ENCODE peak calls at places on chromosome 6, in ten cellular contexts. G, B, I, Z, N, P, M, H, D and R are unnamed samples.
A peak's percentile ranks its signal among the peaks of the same experiment; 100 is the strongest.

GRCh38 chr6:17591292-17591691 is 8.8 kb upstream of the FAM8A1 start:
- DNase-seq in G (no peak), B (no peak), I (no peak), Z (no peak), N (peak; percentile 3), P (no peak), M (no peak), H (no peak), D (no peak), R (no peak)

GRCh38 chr6:158991017-158991723 is 8.8 kb downstream of the RSPH3 start:
- DNase-seq in G (peak; percentile 61), B (no peak), I (no peak), Z (no peak), N (no peak), P (no peak), M (no peak), H (no peak), D (no peak), R (no peak)

GRCh38 chr6:16179063-16179462 is 50.2 kb downstream of the MYLIP start:
- DNase-seq in G (no peak), B (no peak), I (no peak), Z (no peak), N (no peak), P (no peak), M (no peak), H (no peak), D (no peak), R (no peak)

GRCh38 chr6:41332241-41332640 is 3.2 kb upstream of the NCR2 start:
- DNase-seq in G (no peak), B (no peak), I (no peak), Z (no peak), N (no peak), P (no peak), M (no peak), H (no peak), D (no peak), R (no peak)

GRCh38 chr6:109523478-109523877 is 40.5 kb upstream of the ZBTB24 start:
- DNase-seq in G (no peak), B (peak; percentile 58), I (no peak), Z (no peak), N (peak; percentile 90), P (no peak), M (no peak), H (no peak), D (peak; percentile 44), R (peak; percentile 82)

GRCh38 chr6:54598787-54599309 is 247.7 kb upstream of the FAM83B start:
- DNase-seq in G (no peak), B (peak; percentile 32), I (no peak), Z (no peak), N (peak; percentile 23), P (no peak), M (no peak), H (no peak), D (no peak), R (peak; percentile 69)

GRCh38 chr6:161152904-161153662 is 120.8 kb downstream of the AGPAT4 start:
- DNase-seq in G (no peak), B (no peak), I (no peak), Z (no peak), N (peak; percentile 15), P (no peak), M (peak; percentile 63), H (no peak), D (no peak), R (no peak)

GRCh38 chr6:157246048-157246630 is 77.2 kb downstream of the TMEM242 start:
- DNase-seq in G (no peak), B (peak; percentile 64), I (peak; percentile 42), Z (no peak), N (peak; percentile 47), P (no peak), M (no peak), H (no peak), D (no peak), R (peak; percentile 16)

GRCh38 chr6:34237316-34237721 is 646 bp downstream of the HMGA1 start:
- DNase-seq in G (no peak), B (no peak), I (no peak), Z (peak; percentile 21), N (no peak), P (peak; percentile 57), M (peak; percentile 83), H (no peak), D (no peak), R (peak; percentile 61)

GRCh38 chr6:21997414-21998037 is 299.3 kb downstream of the PRL start:
- DNase-seq in G (no peak), B (no peak), I (no peak), Z (no peak), N (no peak), P (no peak), M (no peak), H (no peak), D (no peak), R (no peak)

GRCh38 chr6:7087491-7087979 is 20.2 kb upstream of the RREB1 start:
- DNase-seq in G (no peak), B (no peak), I (no peak), Z (no peak), N (no peak), P (no peak), M (no peak), H (no peak), D (no peak), R (no peak)

GRCh38 chr6:102114402-102114801 is 720.9 kb downstream of the GRIK2 start:
- DNase-seq in G (peak; percentile 61), B (no peak), I (peak; percentile 24), Z (no peak), N (no peak), P (peak; percentile 29), M (no peak), H (no peak), D (no peak), R (no peak)

GRCh38 chr6:2999005-2999620 is 581 bp upstream of the NQO2 start:
- DNase-seq in G (no peak), B (peak; percentile 73), I (peak; percentile 58), Z (no peak), N (peak; percentile 84), P (no peak), M (no peak), H (peak; percentile 62), D (peak; percentile 79), R (peak; percentile 94)

GRCh38 chr6:57216235-57217101 is 5.6 kb downstream of the RAB23 start:
- DNase-seq in G (no peak), B (no peak), I (no peak), Z (no peak), N (peak; percentile 52), P (no peak), M (no peak), H (no peak), D (no peak), R (no peak)

GRCh38 chr6:98498891-98499290 is 335.5 kb upstream of the POU3F2 start:
- DNase-seq in G (no peak), B (no peak), I (no peak), Z (no peak), N (no peak), P (no peak), M (no peak), H (no peak), D (no peak), R (no peak)

GRCh38 chr6:81820979-81821378 is 68.5 kb upstream of the TENT5A start:
- DNase-seq in G (no peak), B (no peak), I (no peak), Z (no peak), N (no peak), P (no peak), M (no peak), H (no peak), D (no peak), R (no peak)

GRCh38 chr6:81818778-81819491 is 66.5 kb upstream of the TENT5A start:
- DNase-seq in G (no peak), B (no peak), I (no peak), Z (no peak), N (peak; percentile 16), P (no peak), M (no peak), H (no peak), D (no peak), R (peak; percentile 62)

GRCh38 chr6:81821449-81821848 is 69.0 kb upstream of the TENT5A start:
- DNase-seq in G (no peak), B (no peak), I (no peak), Z (no peak), N (no peak), P (no peak), M (no peak), H (no peak), D (no peak), R (no peak)

GRCh38 chr6:81820422-81820821 is 67.9 kb upstream of the TENT5A start:
- DNase-seq in G (no peak), B (no peak), I (no peak), Z (no peak), N (no peak), P (no peak), M (no peak), H (no peak), D (no peak), R (no peak)

DNA sequence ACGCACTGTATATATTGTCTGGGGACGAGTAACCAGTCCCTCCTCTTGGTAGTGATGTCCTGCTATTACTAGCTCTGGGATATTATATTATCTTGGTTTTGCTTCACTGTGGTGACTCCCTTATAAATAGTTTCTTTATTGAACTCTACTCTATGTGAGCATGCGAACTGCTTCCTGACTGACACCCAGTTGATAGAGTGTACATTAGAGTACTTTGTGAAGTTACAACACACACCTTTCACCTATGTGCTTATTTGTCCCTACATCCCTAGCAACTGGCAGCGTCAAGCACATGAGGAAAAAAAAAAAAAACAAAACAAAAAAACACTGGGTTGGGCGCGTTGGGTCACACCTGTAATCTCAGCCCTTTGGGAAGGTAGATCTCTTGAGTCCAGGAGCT is 67.3 kb upstream of the TENT5A start:
- DNase-seq in G (no peak), B (no peak), I (no peak), Z (no peak), N (no peak), P (no peak), M (no peak), H (no peak), D (no peak), R (no peak)
- TF ChIP-seq CTCF in G (no peak), B (no peak), I (no peak), Z (no peak), N (no peak), P (no peak), M (no peak), H (no peak), D (no peak), R (no peak)

GRCh38 chr6:70281923-70282902 is 20.7 kb downstream of the COL9A1 start:
- DNase-seq in G (peak; percentile 85), B (no peak), I (no peak), Z (no peak), N (peak; percentile 1), P (peak; percentile 65), M (peak; percentile 74), H (no peak), D (no peak), R (no peak)
- H3K4me3 ChIP-seq in G (peak overlapping the region; percentile 76), B (no peak overlapping the region), I (peak overlapping the region; percentile 5), Z (peak overlapping the region; percentile 57), N (no peak overlapping the region), P (peak overlapping the region; percentile 46), M (no peak overlapping the region), H (no peak overlapping the region), D (no peak overlapping the region), R (no peak overlapping the region)

GRCh38 chr6:24950210-24950941 is 14.6 kb upstream of the RIPOR2 start:
- DNase-seq in G (no peak), B (no peak), I (no peak), Z (no peak), N (no peak), P (no peak), M (no peak), H (no peak), D (no peak), R (no peak)
- TF ChIP-seq CTCF in G (no peak), B (no peak), I (no peak), Z (no peak), N (no peak), P (no peak), M (no peak), H (no peak), D (no peak), R (no peak)

GRCh38 chr6:117484052-117484646 is 1.7 kb downstream of the DCBLD1 start:
- DNase-seq in G (no peak), B (no peak), I (no peak), Z (no peak), N (no peak), P (no peak), M (no peak), H (no peak), D (no peak), R (no peak)
- H3K4me3 ChIP-seq in G (peak overlapping the region; percentile 97), B (peak overlapping the region; percentile 86), I (no peak overlapping the region), Z (peak overlapping the region; percentile 84), N (peak overlapping the region; percentile 84), P (peak overlapping the region; percentile 70), M (peak overlapping the region; percentile 62), H (no peak overlapping the region), D (peak overlapping the region; percentile 91), R (peak overlapping the region; percentile 94)